ENCODE peak calls at places on chromosomes 5 and 9, in four cellular contexts. S is activated B cell treated with CpG ODN at 0.5 μM for 24 hours, Y is osteoblast, O is cardiac muscle cell. C is an unnamed sample.

GRCh38 chr5:36272136-36272665 is 29.5 kb downstream of the RANBP3L start:
- DNase-seq in O (no peak), S (no peak), Y (no peak), C (no peak)

GRCh38 chr9:91391426-91392217 is 29.9 kb upstream of the AUH start:
- DNase-seq in O (no peak), S (no peak), Y (no peak), C (no peak)

GRCh38 chr9:96450613-96451544 is 910 bp downstream of the HABP4 start:
- DNase-seq in O (peak), S (peak), Y (peak), C (peak)

GRCh38 chr5:16550316-16550952 is 66.4 kb downstream of the RETREG1 start:
- DNase-seq in S (no peak), O (peak), Y (no peak), C (no peak)

GRCh38 chr9:36204906-36205547 is 14.3 kb downstream of the CLTA start:
- DNase-seq in S (no peak), O (peak), Y (peak), C (no peak)

GRCh38 chr5:135246923-135247795 is 151.9 kb downstream of the MACROH2A1 start:
- DNase-seq in O (no peak), Y (peak), S (no peak), C (no peak)

GRCh38 chr5:108786806-108787483 is 39.2 kb downstream of the FER start:
- DNase-seq in Y (no peak), S (no peak), O (no peak), C (no peak)

GRCh38 chr9:134620751-134621557 is 20.6 kb upstream of the COL5A1 start:
- DNase-seq in O (peak), Y (peak), S (peak), C (no peak)

GRCh38 chr5:10201223-10201868 is 48.3 kb downstream of the ATPSCKMT start:
- DNase-seq in Y (no peak), O (peak), S (no peak), C (no peak)

GRCh38 chr9:120778758-120779157 is 14.5 kb downstream of the FBXW2 start:
- DNase-seq in Y (no peak), S (no peak), O (no peak), C (no peak)

GRCh38 chr9:134694714-134695113 is 53.1 kb downstream of the COL5A1 start:
- DNase-seq in O (no peak), S (no peak), Y (peak), C (no peak)

GRCh38 chr5:102832445-102832844 is 77.3 kb downstream of the PAM start:
- DNase-seq in S (no peak), Y (no peak), O (no peak), C (no peak)

GRCh38 chr9:117535439-117535838 is 120.6 kb upstream of the ASTN2 start:
- DNase-seq in O (peak), Y (no peak), S (no peak), C (no peak)

GRCh38 chr9:138098116-138098907 is 220.7 kb downstream of the CACNA1B start:
- DNase-seq in Y (peak), S (no peak), O (no peak), C (no peak)

GRCh38 chr9:123327697-123328100 is 28.3 kb upstream of the CRB2 start:
- DNase-seq in S (no peak), Y (peak), O (no peak), C (no peak)

GRCh38 chr9:114051281-114051680 is 26.8 kb downstream of the AMBP start:
- DNase-seq in O (no peak), S (no peak), Y (peak), C (no peak)

GRCh38 chr5:97162045-97162444 is 19.6 kb upstream of the LIX1 start:
- DNase-seq in S (no peak), O (peak), Y (peak), C (peak)

GRCh38 chr9:131839281-131840084 is 99.6 kb upstream of the RAPGEF1 start:
- DNase-seq in S (no peak), O (no peak), Y (peak), C (no peak)

GRCh38 chr9:90556897-90557296 is 85.7 kb downstream of the DIRAS2 start:
- DNase-seq in S (no peak), O (no peak), Y (no peak), C (no peak)

GRCh38 chr9:135053133-135053532 is 34.3 kb upstream of the OLFM1 start:
- DNase-seq in Y (peak), S (peak), O (no peak), C (no peak)

GRCh38 chr5:144230806-144231205 is 60.1 kb downstream of the KCTD16 start:
- DNase-seq in S (no peak), O (no peak), Y (no peak), C (no peak)

GRCh38 chr9:127194881-127195713 is 69.5 kb upstream of the GARNL3 start:
- DNase-seq in S (no peak), O (no peak), Y (peak), C (no peak)

GRCh38 chr9:92444841-92445240 is 20.6 kb upstream of the OMD start:
- DNase-seq in S (no peak), Y (no peak), O (no peak), C (no peak)

GRCh38 chr5:110414360-110414759 is 312.1 kb downstream of the TMEM232 start:
- DNase-seq in O (no peak), Y (no peak), S (no peak), C (no peak)

GRCh38 chr5:387491-388265 is 55.3 kb upstream of the EXOC3 start:
- DNase-seq in S (no peak), Y (peak), O (no peak), C (peak)

GRCh38 chr9:88747768-88748167 is 212.8 kb downstream of the NXNL2 start:
- DNase-seq in Y (peak), O (no peak), S (no peak), C (no peak)

GRCh38 chr9:88927510-88927909 is 63.8 kb upstream of the S1PR3 start:
- DNase-seq in S (no peak), Y (no peak), O (no peak), C (no peak)

GRCh38 chr9:77910216-77910615 is 121.4 kb downstream of the GNAQ start:
- DNase-seq in S (no peak), Y (no peak), O (no peak), C (no peak)

GRCh38 chr5:94433393-94434149 is 184.8 kb downstream of the KIAA0825 start:
- DNase-seq in S (no peak), Y (peak), O (no peak), C (no peak)

GRCh38 chr5:138445547-138446271 is 6.9 kb downstream of the REEP2 start:
- DNase-seq in S (no peak), O (no peak), Y (no peak), C (no peak)

GRCh38 chr5:143708672-143709071 is 103.3 kb upstream of the HMHB1 start:
- DNase-seq in S (no peak), Y (no peak), O (no peak), C (no peak)

DNA sequence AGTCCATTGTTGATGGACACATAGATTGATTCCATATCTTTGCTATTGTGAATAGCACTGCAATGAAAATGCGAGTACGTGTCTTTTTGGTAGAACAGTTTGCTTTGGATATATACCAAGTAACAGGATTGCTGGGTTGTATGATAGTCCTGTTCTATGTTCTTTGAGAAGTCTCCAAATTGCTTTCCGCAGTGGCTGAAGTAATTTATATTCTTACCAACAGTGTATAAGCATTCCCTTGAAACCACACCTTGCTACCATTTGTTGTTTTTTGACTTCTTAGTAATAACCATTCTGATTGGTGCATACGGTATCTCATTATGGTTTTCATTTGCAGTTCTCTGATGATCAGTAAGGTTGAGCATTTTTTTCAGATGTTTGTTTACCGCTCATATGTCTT is 792.9 kb downstream of the PTPRD start:
- DNase-seq in S (no peak), Y (no peak), O (no peak), C (no peak)
- TF ChIP-seq CTCF in S (no peak), Y (no peak), O (no peak), C (no peak)

GRCh38 chr5:141172381-141173204 is at the start of gene PCDHB7:
- DNase-seq in Y (peak), O (peak), S (no peak), C (no peak)
- TF ChIP-seq CTCF in Y (peak), O (peak), S (no peak), C (no peak)

GRCh38 chr5:59351076-59351794 is 542.3 kb downstream of the PDE4D start:
- DNase-seq in S (no peak), Y (no peak), O (no peak), C (no peak)
- TF ChIP-seq CTCF in S (no peak), Y (peak), O (peak), C (no peak)

DNA sequence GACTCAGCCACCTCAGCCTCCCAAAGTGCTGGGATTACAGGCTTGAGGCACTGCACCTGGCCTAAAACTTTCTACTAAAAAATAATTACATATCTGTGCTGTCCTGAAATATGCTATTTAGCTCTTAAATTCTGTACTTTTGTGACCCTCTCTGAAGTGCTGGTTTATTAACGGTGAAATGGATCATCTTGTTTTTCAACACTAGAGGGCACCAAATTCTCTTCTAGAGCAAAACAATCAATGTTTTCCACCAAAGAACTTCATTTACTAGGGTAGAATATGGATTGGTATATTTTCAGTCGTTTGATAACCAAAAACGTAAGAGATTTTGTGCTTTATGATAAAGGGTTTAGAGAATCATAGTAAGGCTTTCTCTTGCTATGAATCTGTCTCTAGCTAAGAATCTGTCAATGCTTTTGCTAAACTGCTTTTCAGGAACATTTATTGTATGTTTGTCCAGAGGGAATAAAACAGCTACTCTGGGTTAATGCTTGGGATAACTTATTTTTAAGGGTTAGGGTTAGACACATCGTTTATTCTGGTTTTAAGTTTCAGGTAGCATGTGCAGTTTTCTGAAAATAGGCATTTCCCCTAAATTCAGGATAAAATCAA is 63.6 kb downstream of the RNF180 start:
- DNase-seq in Y (peak), S (no peak), O (peak), C (no peak)
- TF ChIP-seq CTCF in Y (peak), S (no peak), O (peak), C (peak)

GRCh38 chr9:137034039-137034708 is 2.3 kb upstream of the FUT7 start:
- DNase-seq in S (no peak), O (no peak), Y (no peak), C (no peak)

GRCh38 chr9:137034709-137035506 is 3.0 kb upstream of the FUT7 start:
- DNase-seq in O (peak), Y (peak), S (peak), C (peak)

GRCh38 chr9:137037035-137037434 is 5.1 kb upstream of the FUT7 start:
- DNase-seq in S (no peak), Y (no peak), O (no peak), C (no peak)

GRCh38 chr9:137035937-137036336 is 4.0 kb upstream of the FUT7 start:
- DNase-seq in O (no peak), S (no peak), Y (no peak), C (no peak)

GRCh38 chr9:137035507-137035834 is 3.6 kb upstream of the FUT7 start:
- DNase-seq in S (no peak), Y (no peak), O (no peak), C (no peak)
- TF ChIP-seq CTCF in S (no peak), Y (peak), O (no peak), C (no peak)

DNA sequence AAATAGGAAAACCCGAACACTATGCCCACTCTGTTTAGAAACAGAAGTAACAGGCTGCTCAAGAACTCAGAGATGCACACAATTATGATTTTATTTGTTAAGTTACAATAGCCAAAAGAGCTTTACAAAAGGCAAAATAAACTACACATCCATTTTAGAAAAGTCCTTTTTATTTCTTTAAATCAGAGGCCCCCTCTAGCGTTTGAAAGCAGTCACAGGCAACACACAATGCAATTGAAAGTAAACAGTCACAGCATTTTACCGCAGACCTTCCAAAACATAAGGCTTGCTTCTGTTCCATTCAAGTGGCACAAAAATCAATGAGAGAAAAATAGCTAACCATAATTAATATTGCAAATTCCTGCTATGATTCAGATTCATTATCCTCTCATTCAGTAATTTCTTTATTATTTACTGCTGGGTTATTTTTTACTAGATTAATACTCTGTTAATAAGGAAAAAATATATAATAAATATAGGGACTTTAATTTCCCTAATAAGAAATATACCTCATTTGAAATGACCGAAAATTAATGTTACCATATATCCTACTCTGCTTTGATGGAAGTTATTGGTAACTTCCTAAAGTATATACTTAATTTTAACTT is 78.3 kb downstream of the CEP120 start:
- DNase-seq in O (peak), Y (no peak), S (no peak), C (no peak)
- TF ChIP-seq CTCF in O (peak), Y (peak), S (no peak), C (peak)

GRCh38 chr5:35120745-35121144 is 73.0 kb upstream of the AGXT2 start:
- DNase-seq in S (no peak), Y (no peak), O (no peak), C (no peak)

GRCh38 chr5:35127006-35127405 is 79.3 kb upstream of the AGXT2 start:
- DNase-seq in Y (no peak), S (no peak), O (no peak), C (no peak)

GRCh38 chr5:35122819-35123218 is 75.1 kb upstream of the AGXT2 start:
- DNase-seq in Y (no peak), O (no peak), S (no peak), C (no peak)

GRCh38 chr5:35125746-35126145 is 78.0 kb upstream of the AGXT2 start:
- DNase-seq in S (no peak), O (no peak), Y (no peak), C (no peak)

GRCh38 chr5:35124932-35125331 is 77.2 kb upstream of the AGXT2 start:
- DNase-seq in O (no peak), S (no peak), Y (no peak), C (no peak)
- TF ChIP-seq CTCF in O (no peak), S (no peak), Y (no peak), C (no peak)

DNA sequence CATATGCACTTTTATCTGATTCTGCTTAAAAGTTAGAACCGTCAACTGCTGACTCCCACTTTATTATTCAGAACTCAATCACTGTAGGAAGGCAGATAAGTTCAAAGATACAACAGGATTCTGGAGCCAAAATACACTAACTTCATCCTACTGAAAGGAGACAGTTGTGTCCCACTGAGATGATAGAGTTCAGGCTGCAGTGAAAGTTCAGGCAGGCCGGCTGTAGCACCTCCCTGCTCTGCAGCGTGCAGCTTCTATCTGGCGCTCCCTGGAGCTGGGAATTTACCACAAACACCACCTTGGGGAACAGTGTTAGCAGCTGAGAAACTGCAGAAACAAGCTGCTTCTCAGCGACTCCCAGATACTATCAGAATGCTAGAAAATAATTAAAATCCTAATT is 52.5 kb upstream of the CNTLN start:
- DNase-seq in O (peak), Y (peak), S (no peak), C (no peak)
- TF ChIP-seq CTCF in O (peak), Y (peak), S (no peak), C (no peak)